ENCODE peak calls at places on chromosomes 3 and 15, in nine cellular contexts. M, Q, Z, V, G, D, U, A and E are unnamed samples.

GRCh38 chr15:58669108-58669507 is 80.4 kb downstream of the ADAM10 start:
- DNase-seq in Q (no peak), D (no peak), V (no peak), M (no peak), Z (no peak), U (no peak), A (no peak), G (no peak), E (no peak)

GRCh38 chr3:172287811-172288477 is 160.3 kb downstream of the GHSR start:
- DNase-seq in M (no peak), Q (no peak), G (no peak), U (no peak), A (no peak), D (no peak), Z (no peak), V (no peak), E (no peak)

GRCh38 chr3:72461787-72462186 is 386.5 kb downstream of the SHQ1 start:
- DNase-seq in A (no peak), Z (peak; percentile 72), M (no peak), U (no peak), D (no peak), V (no peak), Q (no peak), G (no peak), E (no peak)

GRCh38 chr15:45634442-45635190 is at the start of gene SQOR:
- DNase-seq in M (no peak), U (peak; percentile 47), Q (peak; percentile 80), A (peak; percentile 78), Z (peak; percentile 76), D (peak; percentile 85), G (peak; percentile 51), V (peak; percentile 91), E (peak; percentile 85)

GRCh38 chr15:77966540-77967290 is 110.8 kb downstream of the TBC1D2B start:
- DNase-seq in G (peak; percentile 67), Z (no peak), V (no peak), A (peak; percentile 67), D (peak; percentile 61), M (no peak), Q (peak; percentile 77), U (peak; percentile 40), E (peak; percentile 69)

GRCh38 chr15:92906563-92907081 is 6.5 kb downstream of the CHD2 start:
- DNase-seq in D (peak; percentile 96), U (peak; percentile 76), A (peak; percentile 38), G (no peak), Q (peak; percentile 34), V (no peak), M (no peak), Z (no peak), E (peak; percentile 42)

GRCh38 chr3:154779571-154779970 is 300.5 kb upstream of the MME start:
- DNase-seq in Q (no peak), U (peak; percentile 72), V (no peak), D (peak; percentile 59), G (no peak), A (no peak), M (peak; percentile 42), Z (no peak), E (no peak)

GRCh38 chr3:21449738-21450137 is 301.3 kb downstream of the ZNF385D start:
- DNase-seq in V (no peak), M (no peak), A (no peak), G (no peak), Z (no peak), Q (no peak), U (peak; percentile 17), D (no peak), E (no peak)

GRCh38 chr3:107124885-107125284 is 252.4 kb upstream of the CCDC54 start:
- DNase-seq in A (no peak), G (peak; percentile 11), U (peak; percentile 91), Q (no peak), M (peak; percentile 28), D (peak; percentile 44), Z (peak; percentile 77), V (no peak), E (no peak)

DNA sequence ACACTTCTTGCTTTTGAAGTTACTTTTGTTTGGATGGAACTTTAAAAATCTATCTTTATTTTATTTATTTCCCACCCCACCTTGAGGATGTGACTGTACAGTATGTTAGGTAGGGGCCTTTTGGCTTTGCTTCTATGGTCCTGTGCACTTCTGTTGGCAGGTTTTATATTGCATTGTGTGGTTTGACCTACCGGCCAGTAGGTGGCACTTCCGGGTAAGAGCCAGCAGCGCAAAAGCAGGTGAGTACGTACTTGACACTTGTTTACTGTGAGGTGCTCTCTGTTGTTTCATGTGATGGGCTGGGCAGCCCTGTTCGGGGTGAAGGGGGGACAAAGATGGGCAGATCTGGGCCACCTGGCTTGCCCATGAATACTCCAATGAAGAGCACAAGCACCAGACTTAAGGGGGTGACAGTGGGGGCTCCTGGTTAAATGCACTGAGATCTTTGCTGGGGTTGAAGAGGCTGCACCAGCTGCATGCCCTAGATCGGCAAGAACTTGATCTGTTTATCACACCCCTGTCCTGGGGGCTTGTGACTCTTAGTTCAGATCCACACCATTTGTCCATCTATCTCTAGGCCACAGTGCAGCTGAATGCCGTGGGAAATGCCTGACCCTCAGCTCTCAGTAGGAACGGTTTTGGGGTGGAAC is 131.6 kb downstream of the NLGN1 start:
- DNase-seq in U (peak; percentile 13), G (peak; percentile 29), Q (peak; percentile 4), M (no peak), D (peak; percentile 58), A (peak; percentile 5), Z (no peak), V (no peak), E (peak; percentile 5)
- TF ChIP-seq CTCF in U (no peak), G (peak; percentile 63), Q (no peak), M (peak; percentile 22), D (peak; percentile 68), A (peak; percentile 41), Z (no peak), V (no peak), E (peak; percentile 12)

GRCh38 chr3:36795622-36796021 is 31.3 kb upstream of the DCLK3 start:
- DNase-seq in U (no peak), D (no peak), A (no peak), G (no peak), Q (no peak), M (no peak), Z (no peak), V (no peak), E (no peak)

GRCh38 chr3:36786921-36787890 is 22.9 kb upstream of the DCLK3 start:
- DNase-seq in M (no peak), D (no peak), Z (no peak), G (no peak), U (no peak), A (no peak), Q (no peak), V (no peak), E (no peak)

GRCh38 chr3:36796896-36797295 is 32.5 kb upstream of the DCLK3 start:
- DNase-seq in Q (no peak), D (peak; percentile 55), G (no peak), V (no peak), Z (no peak), M (peak; percentile 12), A (no peak), U (peak; percentile 63), E (no peak)

GRCh38 chr3:36790765-36791164 is 26.4 kb upstream of the DCLK3 start:
- DNase-seq in Z (no peak), G (no peak), V (no peak), Q (no peak), D (no peak), M (no peak), U (no peak), A (no peak), E (no peak)

GRCh38 chr3:36792342-36792741 is 28.0 kb upstream of the DCLK3 start:
- DNase-seq in Z (no peak), U (peak; percentile 23), V (no peak), M (no peak), A (peak; percentile 22), Q (peak; percentile 35), D (peak; percentile 61), G (peak; percentile 60), E (peak; percentile 24)
- TF ChIP-seq CTCF in Z (no peak), U (no peak), V (no peak), M (peak; percentile 57), A (peak; percentile 42), Q (peak; percentile 7), D (peak; percentile 54), G (peak; percentile 60), E (peak; percentile 36)

GRCh38 chr3:38163117-38163870 is 2.0 kb upstream of the OXSR1 start:
- DNase-seq in D (no peak), M (no peak), Z (no peak), A (no peak), G (peak; percentile 32), V (no peak), U (no peak), Q (no peak), E (no peak)
- TF ChIP-seq CTCF in D (peak; percentile 33), M (no peak), Z (no peak), A (no peak), G (peak; percentile 22), V (no peak), U (no peak), Q (no peak), E (no peak)

GRCh38 chr3:7545334-7545733 is 684.4 kb downstream of the GRM7 start:
- DNase-seq in D (no peak), Z (no peak), A (no peak), Q (no peak), V (no peak), G (no peak), U (peak; percentile 32), M (no peak), E (no peak)

GRCh38 chr3:7547826-7548225 is 686.9 kb downstream of the GRM7 start:
- DNase-seq in A (no peak), M (no peak), D (peak; percentile 4), V (no peak), U (no peak), Q (no peak), G (no peak), Z (no peak), E (no peak)

GRCh38 chr3:7543294-7543693 is 682.4 kb downstream of the GRM7 start:
- DNase-seq in Q (no peak), Z (no peak), V (no peak), G (no peak), M (no peak), A (no peak), D (peak; percentile 9), U (peak; percentile 19), E (no peak)

GRCh38 chr3:7546219-7546618 is 685.3 kb downstream of the GRM7 start:
- DNase-seq in D (peak; percentile 57), M (no peak), A (no peak), G (peak; percentile 2), Q (no peak), V (peak; percentile 31), U (peak; percentile 48), Z (no peak), E (no peak)
- TF ChIP-seq CTCF in D (peak; percentile 50), M (no peak), A (no peak), G (no peak), Q (no peak), V (no peak), U (no peak), Z (no peak), E (no peak)